ENCODE peak calls at places on chromosomes 5 and 9, in seven cellular contexts. L, C, T, X, I, U and D are unnamed samples.

GRCh38 chr5:80185095-80185494 is 70.8 kb downstream of the SERINC5 start:
- DNase-seq in L (no peak), C (no peak), T (no peak), X (no peak), I (no peak), U (no peak), D (no peak)

GRCh38 chr5:39420482-39421145 is 4.2 kb downstream of the DAB2 start:
- DNase-seq in L (no peak), C (peak; percentile 27), T (no peak), X (peak; percentile 29), I (peak; percentile 88), U (peak; percentile 68), D (no peak)

GRCh38 chr9:78064075-78064474 is 32.5 kb upstream of the GNAQ start:
- DNase-seq in L (no peak), C (no peak), T (no peak), X (no peak), I (no peak), U (no peak), D (no peak)

GRCh38 chr5:158054388-158055092 is 195.6 kb upstream of the CLINT1 start:
- DNase-seq in L (no peak), C (no peak), T (no peak), X (no peak), I (peak; percentile 66), U (no peak), D (no peak)

GRCh38 chr9:114301798-114302565 is 20.9 kb upstream of the ORM1 start:
- DNase-seq in L (no peak), C (no peak), T (no peak), X (peak; percentile 24), I (peak; percentile 35), U (no peak), D (no peak)

GRCh38 chr5:139648205-139649081 is at the start of gene CXXC5:
- DNase-seq in L (peak; percentile 81), C (peak; percentile 94), T (peak; percentile 33), X (peak; percentile 87), I (peak; percentile 89), U (peak; percentile 92), D (peak; percentile 54)

GRCh38 chr9:112028242-112029221 is 131.9 kb downstream of the UGCG start:
- DNase-seq in L (peak; percentile 19), C (no peak), T (no peak), X (no peak), I (no peak), U (no peak), D (no peak)

GRCh38 chr9:82546131-82546530 is 516.8 kb downstream of the RASEF start:
- DNase-seq in L (no peak), C (peak; percentile 54), T (no peak), X (no peak), I (no peak), U (no peak), D (no peak)

GRCh38 chr5:127352068-127352467 is 61.5 kb downstream of the MEGF10 start:
- DNase-seq in L (no peak), C (no peak), T (no peak), X (no peak), I (no peak), U (no peak), D (no peak)

GRCh38 chr9:11016081-11016480 is 403.3 kb upstream of the PTPRD start:
- DNase-seq in L (no peak), C (no peak), T (no peak), X (no peak), I (no peak), U (no peak), D (no peak)

GRCh38 chr9:94250456-94250855 is 8.6 kb upstream of the ZNF169 start:
- DNase-seq in L (no peak), C (peak; percentile 32), T (peak; percentile 49), X (no peak), I (no peak), U (no peak), D (no peak)

GRCh38 chr9:76571288-76572204 is 112.6 kb downstream of the GCNT1 start:
- DNase-seq in L (no peak), C (no peak), T (no peak), X (no peak), I (no peak), U (peak; percentile 56), D (peak; percentile 33)

GRCh38 chr9:89434636-89435314 is 63.1 kb downstream of the SEMA4D start:
- DNase-seq in L (no peak), C (no peak), T (no peak), X (no peak), I (no peak), U (peak; percentile 34), D (no peak)

GRCh38 chr9:98218562-98219363 is 26.3 kb upstream of the CORO2A start:
- DNase-seq in L (no peak), C (no peak), T (no peak), X (peak; percentile 77), I (no peak), U (no peak), D (no peak)

GRCh38 chr5:135069016-135069770 is 35.2 kb upstream of the PITX1 start:
- DNase-seq in L (no peak), C (peak; percentile 96), T (no peak), X (no peak), I (no peak), U (no peak), D (peak; percentile 73)

GRCh38 chr5:66982514-66982913 is 214.1 kb downstream of the CD180 start:
- DNase-seq in L (no peak), C (no peak), T (no peak), X (no peak), I (no peak), U (no peak), D (no peak)

GRCh38 chr9:33139421-33140228 is 27.5 kb downstream of the B4GALT1 start:
- DNase-seq in L (no peak), C (peak; percentile 25), T (no peak), X (peak; percentile 35), I (peak; percentile 97), U (peak; percentile 88), D (no peak)

GRCh38 chr5:172953776-172954189 is 5.4 kb upstream of the RPL26L1 start:
- DNase-seq in L (peak; percentile 85), C (no peak), T (no peak), X (no peak), I (no peak), U (no peak), D (no peak)

GRCh38 chr5:66554211-66554610 is 42.0 kb upstream of the MAST4 start:
- DNase-seq in L (no peak), C (no peak), T (no peak), X (no peak), I (no peak), U (no peak), D (no peak)

GRCh38 chr5:177366528-177367322 is 9.0 kb downstream of the RGS14 start:
- DNase-seq in L (no peak), C (peak; percentile 96), T (no peak), X (peak; percentile 93), I (peak; percentile 95), U (peak; percentile 91), D (peak; percentile 87)

GRCh38 chr9:136965771-136966484 is 11.4 kb upstream of the PTGDS start:
- DNase-seq in L (no peak), C (peak; percentile 54), T (no peak), X (no peak), I (peak; percentile 76), U (no peak), D (peak; percentile 26)

GRCh38 chr9:14487547-14488185 is 173.7 kb upstream of the NFIB start:
- DNase-seq in L (no peak), C (no peak), T (no peak), X (no peak), I (no peak), U (no peak), D (no peak)

GRCh38 chr9:37902804-37903580 is 935 bp downstream of the SLC25A51 start:
- DNase-seq in L (peak; percentile 22), C (no peak), T (no peak), X (no peak), I (peak; percentile 48), U (no peak), D (peak; percentile 91)

GRCh38 chr9:70004310-70004709 is 39.3 kb upstream of the MAMDC2 start:
- DNase-seq in L (no peak), C (no peak), T (no peak), X (no peak), I (no peak), U (no peak), D (no peak)

GRCh38 chr9:22457448-22457847 is 10.8 kb downstream of the DMRTA1 start:
- DNase-seq in L (no peak), C (peak; percentile 11), T (no peak), X (no peak), I (no peak), U (no peak), D (no peak)

GRCh38 chr5:67591491-67591890 is 394.9 kb upstream of the CD180 start:
- DNase-seq in L (no peak), C (no peak), T (no peak), X (no peak), I (no peak), U (no peak), D (no peak)

GRCh38 chr9:127123239-127123935 is 952 bp upstream of the ANGPTL2 start:
- DNase-seq in L (no peak), C (no peak), T (no peak), X (peak; percentile 49), I (peak; percentile 86), U (no peak), D (peak; percentile 64)
- H3K4me3 ChIP-seq in L (no peak overlapping the region), C (peak overlapping the region; percentile 65), T (no peak overlapping the region), X (peak overlapping the region; percentile 51), I (no peak overlapping the region), U (peak overlapping the region; percentile 52), D (no peak overlapping the region)

GRCh38 chr5:174106997-174107655 is 61.6 kb downstream of the NSG2 start:
- DNase-seq in L (no peak), C (peak; percentile 31), T (no peak), X (no peak), I (no peak), U (no peak), D (no peak)
- H3K27ac ChIP-seq in L (no peak overlapping the region), C (no peak overlapping the region), T (no peak overlapping the region), X (no peak overlapping the region), I (no peak overlapping the region), U (no peak overlapping the region), D (no peak overlapping the region)

GRCh38 chr5:16679198-16679597 is 62.4 kb upstream of the RETREG1 start:
- DNase-seq in L (no peak), C (no peak), T (no peak), X (no peak), I (no peak), U (no peak), D (no peak)
- H3K9me3 ChIP-seq in L (no peaks in the 10 kb centered on the region), C (no peaks in the 10 kb centered on the region), T (no peaks in the 10 kb centered on the region), X (no peaks in the 10 kb centered on the region), I (no peaks in the 10 kb centered on the region), U (no peaks in the 10 kb centered on the region), D (no peaks in the 10 kb centered on the region)

DNA sequence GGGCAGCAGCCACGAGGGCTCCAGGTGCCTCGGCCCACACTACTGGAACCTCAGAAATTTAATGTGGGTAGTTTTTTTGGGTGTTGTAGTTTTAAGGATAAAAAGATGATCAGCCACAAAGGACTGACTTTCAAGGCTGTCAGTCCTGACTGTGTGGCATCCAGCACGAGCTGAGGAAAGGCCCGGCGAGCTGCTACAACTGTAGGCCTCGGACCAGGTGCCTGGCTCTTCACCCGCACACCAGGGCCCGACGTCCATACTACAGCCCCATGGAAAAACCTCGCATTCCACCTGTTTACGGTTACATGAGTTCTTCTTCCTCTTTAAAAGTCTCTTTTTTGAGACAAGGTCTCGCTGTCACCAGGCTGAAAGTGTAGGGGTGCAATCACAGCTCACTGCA is 2.6 kb downstream of the CLPTM1L start:
- DNase-seq in L (no peak), C (no peak), T (no peak), X (no peak), I (no peak), U (no peak), D (no peak)
- H3K4me3 ChIP-seq in L (no peak overlapping the region), C (no peak overlapping the region), T (no peak overlapping the region), X (no peak overlapping the region), I (no peak overlapping the region), U (no peak overlapping the region), D (no peak overlapping the region)